ENCODE peak calls at places on chromosomes 2 and 18, in nine cellular contexts. D is prostate gland, L is HCT116, B is sigmoid colon, V is GM23338, J is breast epithelium, P is spleen, M is transverse colon, X is GM12878. W is an unnamed sample. For H3K4me1, the result is how much of the 10 kb centered on the place peaks cover.

GRCh38 chr18:27903906-27904305 is 273.0 kb downstream of the CDH2 start:
- DNase-seq in P (no peak), V (no peak), M (no peak), B (no peak), X (no peak), L (no peak), D (no peak), J (no peak), W (no peak)

GRCh38 chr2:83850071-83850725 is 608.9 kb downstream of the SUCLG1 start:
- DNase-seq in P (no peak), L (no peak), B (no peak), D (no peak), J (no peak), V (no peak), M (no peak), X (no peak), W (no peak)

GRCh38 chr18:25686960-25687520 is 335.1 kb upstream of the ZNF521 start:
- DNase-seq in B (no peak), V (no peak), M (no peak), L (no peak), P (no peak), D (no peak), X (no peak), J (no peak), W (no peak)

GRCh38 chr2:241935314-241935713 is 65.8 kb downstream of the RTP5 start:
- DNase-seq in D (no peak), X (no peak), B (no peak), J (no peak), M (no peak), L (peak), P (no peak), V (no peak), W (no peak)

GRCh38 chr2:186347472-186347871 is 138.6 kb upstream of the ZC3H15 start:
- DNase-seq in P (no peak), B (no peak), L (no peak), J (no peak), X (no peak), D (no peak), V (no peak), M (no peak), W (no peak)

GRCh38 chr2:182324665-182325064 is 102.2 kb downstream of the PDE1A start:
- DNase-seq in J (no peak), V (no peak), D (no peak), X (no peak), M (no peak), B (no peak), P (no peak), L (no peak), W (no peak)

GRCh38 chr2:39688181-39688580 is 22.5 kb downstream of the TMEM178A start:
- DNase-seq in J (no peak), B (no peak), V (no peak), D (no peak), L (no peak), X (no peak), M (no peak), P (no peak), W (no peak)

GRCh38 chr2:118687698-118688097 is 159.8 kb downstream of the EN1 start:
- DNase-seq in B (no peak), J (no peak), X (no peak), P (no peak), L (no peak), D (no peak), M (no peak), V (no peak), W (no peak)

GRCh38 chr2:109180786-109181185 is 51.8 kb downstream of the SH3RF3 start:
- DNase-seq in M (no peak), L (no peak), J (no peak), P (no peak), B (peak), D (no peak), X (no peak), V (no peak), W (no peak)

GRCh38 chr18:48735856-48736255 is 197.0 kb downstream of the CTIF start:
- DNase-seq in V (no peak), M (no peak), X (no peak), P (no peak), J (no peak), L (no peak), D (no peak), B (no peak), W (no peak)

GRCh38 chr2:227397562-227397961 is 9.8 kb upstream of the SCYGR1 start:
- DNase-seq in P (no peak), B (no peak), J (no peak), V (no peak), X (no peak), L (no peak), M (no peak), D (no peak), W (no peak)

GRCh38 chr18:53115876-53116585 is 776.0 kb downstream of the DCC start:
- DNase-seq in P (no peak), V (no peak), X (no peak), M (no peak), L (no peak), J (no peak), D (no peak), B (no peak), W (no peak)

GRCh38 chr2:147756103-147756502 is 88.7 kb upstream of the ACVR2A start:
- DNase-seq in V (no peak), J (no peak), D (no peak), B (no peak), M (no peak), X (no peak), L (no peak), P (no peak), W (no peak)

GRCh38 chr2:206250041-206250897 is 24.2 kb upstream of the ZDBF2 start:
- DNase-seq in P (peak), D (no peak), B (no peak), V (peak), X (no peak), L (no peak), M (no peak), J (no peak), W (no peak)

GRCh38 chr2:95385570-95385984 is 16.9 kb upstream of the FAHD2A start:
- DNase-seq in J (peak), L (no peak), X (no peak), V (no peak), P (no peak), B (peak), M (no peak), D (no peak), W (peak)

GRCh38 chr2:25976884-25977741 is 5.2 kb downstream of the KIF3C start:
- DNase-seq in L (no peak), D (no peak), X (no peak), M (no peak), V (no peak), B (no peak), J (no peak), P (peak), W (no peak)

GRCh38 chr18:52409732-52410131 is 69.7 kb downstream of the DCC start:
- DNase-seq in B (no peak), X (peak), D (no peak), M (peak), V (peak), L (no peak), J (no peak), P (no peak), W (no peak)

GRCh38 chr2:49426991-49427390 is 272.7 kb upstream of the FSHR start:
- DNase-seq in M (no peak), B (no peak), L (no peak), X (no peak), V (no peak), J (no peak), P (no peak), D (no peak), W (no peak)

GRCh38 chr2:84885111-84885510 is 4.2 kb upstream of the TRABD2A start:
- DNase-seq in B (no peak), P (no peak), X (no peak), V (no peak), L (no peak), J (no peak), M (no peak), D (no peak), W (no peak)

GRCh38 chr2:156279446-156279845 is 53.1 kb downstream of the NR4A2 start:
- DNase-seq in L (no peak), D (no peak), B (no peak), X (no peak), P (no peak), J (no peak), M (no peak), V (no peak), W (no peak)

GRCh38 chr2:62369549-62370164 is 136.3 kb downstream of the TMEM17 start:
- DNase-seq in V (no peak), M (no peak), J (no peak), B (no peak), L (no peak), D (no peak), X (no peak), P (no peak), W (no peak)

GRCh38 chr2:177759443-177759842 is 313.1 kb downstream of the PDE11A start:
- DNase-seq in M (no peak), P (no peak), D (no peak), J (no peak), L (no peak), V (no peak), B (no peak), X (no peak), W (no peak)

GRCh38 chr2:233424028-233424951 is 70.0 kb downstream of the DGKD start:
- DNase-seq in B (no peak), P (no peak), J (peak), X (no peak), V (no peak), M (peak), D (no peak), L (no peak), W (peak)

DNA sequence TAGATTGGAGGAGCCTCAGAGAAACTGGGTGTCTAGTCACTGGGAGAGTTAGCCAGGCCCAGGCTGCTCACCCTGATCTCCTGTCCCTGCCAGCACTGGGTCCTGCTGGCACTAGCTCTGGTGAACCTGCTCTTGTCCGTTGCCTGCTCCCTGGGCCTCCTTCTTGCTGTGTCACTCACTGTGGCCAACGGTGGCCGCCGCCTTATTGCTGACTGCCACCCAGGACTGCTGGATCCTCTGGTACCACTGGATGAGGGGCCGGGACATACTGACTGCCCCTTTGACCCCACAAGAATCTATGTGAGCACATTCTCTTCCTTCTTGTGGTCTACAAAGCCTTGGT is 771 bp downstream of the KRTCAP3 start:
- DNase-seq in B (no peak), L (no peak), X (no peak), D (no peak), J (no peak), V (no peak), P (no peak), M (peak), W (peak)
- H3K27ac ChIP-seq in B (peak), L (peak), X (no peak), D (peak), J (peak), V (no peak), P (peak), M (peak), W (peak)

GRCh38 chr2:37925063-37925897 is at the start of gene RMDN2:
- DNase-seq in V (peak), X (peak), B (peak), J (peak), L (peak), D (peak), M (peak), P (peak), W (peak)
- TF ChIP-seq POLR2AphosphoS5 in V (peak), X (peak), B (peak), J (peak), L (peak), D (peak), M (peak), P (peak), W (peak)

GRCh38 chr2:160292225-160292624 is 92.2 kb upstream of the ITGB6 start:
- DNase-seq in B (no peak), L (no peak), V (no peak), X (no peak), P (no peak), J (no peak), D (no peak), M (no peak), W (no peak)

GRCh38 chr2:160293401-160293911 is 93.4 kb upstream of the ITGB6 start:
- DNase-seq in X (no peak), D (no peak), M (no peak), V (no peak), L (no peak), B (peak), P (no peak), J (no peak), W (no peak)

GRCh38 chr2:160295519-160296231 is 95.6 kb upstream of the ITGB6 start:
- DNase-seq in L (no peak), V (no peak), X (no peak), D (no peak), B (no peak), J (no peak), M (no peak), P (no peak), W (no peak)

GRCh38 chr2:160294339-160294803 is 94.3 kb upstream of the ITGB6 start:
- DNase-seq in B (peak), P (no peak), X (no peak), M (peak), J (no peak), V (no peak), D (no peak), L (no peak), W (no peak)

DNA sequence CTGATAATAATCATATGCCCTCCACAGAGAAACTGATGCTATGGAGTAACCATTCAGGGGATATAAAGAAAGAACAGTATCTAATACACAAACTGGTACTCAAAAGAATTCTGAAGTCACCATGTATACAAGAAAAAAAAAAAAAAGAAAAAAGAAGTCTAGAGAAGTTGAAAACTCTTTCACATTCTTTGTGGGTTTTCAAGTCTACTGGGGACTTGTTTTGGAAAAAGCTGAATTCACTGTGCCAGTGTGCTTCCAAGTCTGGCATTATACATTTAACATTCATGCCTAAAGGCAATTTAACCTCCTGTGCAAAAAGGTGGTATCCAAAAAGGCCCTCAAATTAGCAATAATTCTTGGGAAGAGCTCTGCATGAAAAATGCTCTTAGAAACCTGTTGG is 94.8 kb upstream of the ITGB6 start:
- DNase-seq in J (no peak), B (no peak), P (no peak), X (no peak), M (no peak), L (no peak), D (no peak), V (no peak), W (no peak)
- H3K4me1 ChIP-seq in J (under half), B (half or more), P (under half), X (under half), M (under half), L (under half), D (under half), V (under half), W (under half)

DNA sequence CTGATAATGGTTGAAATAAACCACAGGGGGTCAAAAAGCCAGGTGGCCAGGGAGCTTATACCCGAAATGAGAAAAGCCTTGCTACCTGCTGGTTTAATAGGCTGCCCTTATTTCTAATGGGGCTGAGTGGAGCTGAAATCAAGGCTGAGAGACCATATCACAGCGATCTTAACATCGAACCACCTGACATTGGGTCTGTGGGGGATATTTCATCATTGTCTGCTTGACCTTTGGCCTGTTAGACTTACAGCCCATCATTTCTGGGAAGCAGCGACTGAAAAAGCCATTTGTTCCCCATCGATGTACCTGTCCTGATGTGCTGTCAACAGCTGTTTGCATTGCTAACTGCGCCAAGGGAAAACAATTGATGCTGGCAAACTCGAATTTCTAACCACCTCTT is 199.7 kb upstream of the SLC14A2 start:
- DNase-seq in V (peak), X (no peak), M (no peak), L (no peak), P (no peak), B (no peak), J (no peak), D (no peak), W (no peak)
- H3K27ac ChIP-seq in V (no peak), X (no peak), M (no peak), L (no peak), P (no peak), B (no peak), J (no peak), D (no peak), W (no peak)

W was measured in stomach.